ENCODE peak calls at places on chromosomes 4 and X, in four cellular contexts. G, U, D and L are unnamed samples.

GRCh38 chr4:80006935-80007744 is 65.9 kb downstream of the ANTXR2 start:
- DNase-seq in G (peak), U (no peak), D (no peak), L (no peak)

GRCh38 chr4:57119054-57119651 is 9.0 kb upstream of the IGFBP7 start:
- DNase-seq in G (peak), U (no peak), D (no peak), L (no peak)

GRCh38 chr4:37434469-37434868 is 189.9 kb downstream of the NWD2 start:
- DNase-seq in G (no peak), U (no peak), D (no peak), L (no peak)

GRCh38 chr4:98780111-98780549 is 121.7 kb upstream of the TSPAN5 start:
- DNase-seq in G (no peak), U (no peak), D (no peak), L (no peak)

GRCh38 chr4:6205584-6205965 is 5.2 kb upstream of the JAKMIP1 start:
- DNase-seq in G (no peak), U (no peak), D (no peak), L (no peak)

GRCh38 chrX:109939498-109939897 is 63.4 kb upstream of the TMEM164 start:
- DNase-seq in G (no peak), U (no peak), D (no peak), L (no peak)

GRCh38 chrX:87634361-87634760 is 116.8 kb downstream of the KLHL4 start:
- DNase-seq in G (no peak), U (no peak), D (no peak), L (no peak)

GRCh38 chr4:94488667-94489066 is 36.9 kb downstream of the PDLIM5 start:
- DNase-seq in G (no peak), U (no peak), D (no peak), L (no peak)

GRCh38 chr4:151627491-151627890 is 133.3 kb downstream of the GATB start:
- DNase-seq in G (no peak), U (no peak), D (no peak), L (no peak)

GRCh38 chrX:54044877-54045328 is 630 bp upstream of the PHF8 start:
- DNase-seq in G (no peak), U (no peak), D (no peak), L (no peak)

GRCh38 chr4:4541661-4542570 is at the start of gene STX18:
- DNase-seq in G (peak), U (peak), D (peak), L (peak)

GRCh38 chrX:70439016-70439415 is 5.6 kb upstream of the DLG3 start:
- DNase-seq in G (no peak), U (no peak), D (no peak), L (no peak)

GRCh38 chrX:68945081-68945602 is 116.3 kb downstream of the EFNB1 start:
- DNase-seq in G (no peak), U (no peak), D (no peak), L (no peak)

GRCh38 chrX:73812256-73812655 is 249.3 kb downstream of the CHIC1 start:
- DNase-seq in G (no peak), U (no peak), D (no peak), L (no peak)

GRCh38 chrX:63754141-63754859 is 30.7 kb downstream of the ARHGEF9 start:
- DNase-seq in G (no peak), U (peak), D (no peak), L (no peak)

GRCh38 chrX:109774706-109775105 is 41.6 kb upstream of the ACSL4 start:
- DNase-seq in G (no peak), U (no peak), D (no peak), L (no peak)

GRCh38 chr4:16466581-16466980 is 240.3 kb upstream of the TAPT1 start:
- DNase-seq in G (no peak), U (no peak), D (no peak), L (no peak)

GRCh38 chrX:120692319-120692718 is 62.5 kb upstream of the C1GALT1C1 start:
- DNase-seq in G (no peak), U (no peak), D (no peak), L (no peak)

GRCh38 chr4:100075486-100076270 is 114.6 kb downstream of the DDIT4L start:
- DNase-seq in G (no peak), U (no peak), D (no peak), L (no peak)

GRCh38 chrX:112820364-112821308 is 20.0 kb downstream of the AMOT start:
- DNase-seq in G (no peak), U (no peak), D (no peak), L (no peak)

GRCh38 chr4:152243890-152244595 is 291.8 kb downstream of the FBXW7 start:
- DNase-seq in G (peak), U (no peak), D (no peak), L (no peak)

GRCh38 chrX:3713937-3714434 is 537 bp upstream of the PRKX start:
- DNase-seq in G (no peak), U (no peak), D (peak), L (no peak)

DNA sequence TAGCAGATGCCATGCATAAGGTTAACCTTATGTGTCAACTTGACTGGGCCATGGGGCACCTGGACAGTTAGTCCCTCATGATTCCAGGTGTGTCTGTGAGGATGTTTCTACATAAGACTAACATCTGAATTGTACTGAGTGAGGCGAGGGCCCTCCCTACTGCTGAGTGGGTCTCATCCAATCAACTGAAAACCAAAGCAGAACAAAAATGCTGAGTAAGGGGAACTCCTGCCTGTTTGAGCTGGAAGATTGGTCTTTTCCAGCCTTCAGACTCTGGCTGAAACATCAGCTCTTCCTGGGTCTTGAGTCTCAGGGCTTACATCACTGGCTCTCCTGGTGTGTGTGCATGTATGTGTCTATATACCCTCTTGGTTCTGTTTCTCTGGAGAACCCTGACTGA is 13.8 kb downstream of the NELFA start:
- DNase-seq in G (no peak), U (no peak), D (no peak), L (peak)
- H3K27ac ChIP-seq in G (no peak), U (no peak), D (no peak), L (no peak)

GRCh38 chr4:24033626-24034025 is 143.8 kb upstream of the PPARGC1A start:
- DNase-seq in G (no peak), U (no peak), D (no peak), L (no peak)

GRCh38 chr4:24032371-24032989 is 142.6 kb upstream of the PPARGC1A start:
- DNase-seq in G (no peak), U (no peak), D (no peak), L (no peak)
- TF ChIP-seq CTCF in G (no peak), U (no peak), D (peak), L (no peak)

DNA sequence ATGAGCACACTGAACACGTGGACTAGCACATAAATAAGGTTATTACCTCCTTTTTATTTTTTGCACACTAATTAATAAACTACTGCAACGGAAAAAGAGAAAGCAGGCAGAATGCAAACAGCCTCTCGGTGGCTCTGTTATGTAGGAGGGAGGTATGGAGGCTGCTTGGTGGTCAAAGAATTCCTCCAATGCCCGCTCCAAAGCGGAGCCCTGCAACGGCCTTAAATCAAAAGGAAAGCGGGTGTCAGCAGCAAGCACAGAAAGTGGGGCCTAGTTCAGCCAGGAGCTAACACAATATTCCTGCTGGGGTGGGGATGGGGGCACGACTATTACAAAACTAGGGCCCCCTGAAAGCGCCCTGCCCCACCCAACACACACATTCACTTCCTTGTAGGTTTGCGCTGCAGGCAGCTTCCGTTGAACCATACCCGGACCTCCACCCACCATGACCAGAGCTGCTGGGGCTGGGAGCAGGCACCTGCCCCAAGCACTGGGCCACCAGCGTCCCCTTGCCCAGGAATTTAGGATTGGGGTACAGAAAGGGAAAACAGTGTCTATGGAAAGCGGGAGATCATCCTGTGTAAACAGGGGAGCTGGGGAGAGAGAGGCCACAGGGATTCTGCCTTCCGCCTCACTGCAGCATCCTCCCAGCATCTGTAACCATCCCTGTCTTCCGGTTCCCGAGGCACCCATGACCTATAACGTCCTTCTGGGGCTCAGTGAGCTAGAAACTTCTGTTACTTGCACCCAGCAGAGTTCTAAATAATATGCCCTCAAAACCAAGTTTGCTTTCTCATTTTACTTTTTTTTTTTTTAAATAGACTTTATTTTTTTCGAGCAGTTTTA is 57.1 kb upstream of the DDX3X start:
- DNase-seq in G (no peak), U (no peak), D (no peak), L (no peak)
- H3K27ac ChIP-seq in G (peak), U (no peak), D (peak), L (no peak)

DNA sequence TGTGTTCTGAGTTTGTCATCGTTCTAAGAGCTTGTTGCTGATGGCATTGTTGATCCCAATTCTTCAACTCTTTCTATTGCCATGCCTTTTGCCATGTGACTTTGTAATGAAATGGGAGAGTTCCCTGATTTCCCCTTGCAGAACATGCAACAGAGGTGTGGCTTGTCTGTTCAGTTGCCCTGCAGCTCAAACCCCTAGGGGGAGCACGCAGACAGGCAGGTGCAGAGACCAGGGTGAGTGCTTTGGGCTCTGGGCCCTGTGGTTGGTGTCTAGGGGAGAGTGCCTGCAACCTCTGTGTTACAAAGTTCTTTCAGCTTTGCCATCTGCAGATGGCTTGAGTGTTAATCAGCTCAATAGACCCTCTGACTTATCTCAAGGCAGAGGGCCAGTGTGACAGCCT is 332.7 kb downstream of the MID1IP1 start:
- DNase-seq in G (no peak), U (no peak), D (no peak), L (no peak)
- TF ChIP-seq CTCF in G (no peak), U (no peak), D (no peak), L (no peak)

GRCh38 chr4:163892417-163892816 is 397.9 kb downstream of the TMA16 start:
- DNase-seq in G (no peak), U (no peak), D (no peak), L (no peak)
- H3K27ac ChIP-seq in G (no peak), U (no peak), D (no peak), L (no peak)